ENCODE peak calls at places on chromosomes 12 and 14, in six cellular contexts. B is heart left ventricle, X is GM23248, S is RWPE2, K is cardiac muscle cell, J is endothelial cell of umbilical vein. E is an unnamed sample. For H3K27me3, the result is how much of the 10 kb centered on the place peaks cover.

GRCh38 chr14:104001003-104001402 is 58.7 kb upstream of the RD3L start:
- DNase-seq in B (no peak), X (no peak), S (no peak), K (no peak), J (peak), E (no peak)

GRCh38 chr14:52951730-52952481 is 1.1 kb upstream of the FERMT2 start:
- DNase-seq in B (peak), X (peak), S (peak), K (peak), J (peak), E (peak)

GRCh38 chr12:115761784-115762183 is 515.7 kb downstream of the MED13L start:
- DNase-seq in B (no peak), X (no peak), S (peak), K (no peak), J (no peak), E (peak)

GRCh38 chr14:96808619-96809405 is 11.6 kb downstream of the VRK1 start:
- DNase-seq in B (no peak), X (no peak), S (no peak), K (no peak), J (no peak), E (no peak)

GRCh38 chr14:102993523-102993922 is 63.8 kb downstream of the CDC42BPB start:
- DNase-seq in B (no peak), X (peak), S (no peak), K (peak), J (peak), E (peak)

GRCh38 chr14:69299286-69300035 is 39.5 kb downstream of the GALNT16 start:
- DNase-seq in B (no peak), X (peak), S (peak), K (no peak), J (no peak), E (no peak)

GRCh38 chr12:8057291-8057690 is 8.9 kb downstream of the C3AR1 start:
- DNase-seq in B (no peak), X (no peak), S (no peak), K (no peak), J (no peak), E (peak)

GRCh38 chr14:83463500-83464098 is 1929.9 kb upstream of the SEL1L start:
- DNase-seq in B (peak), X (peak), S (no peak), K (peak), J (peak), E (peak)

GRCh38 chr12:26935636-26936378 is 2.0 kb downstream of the INTS13 start:
- DNase-seq in B (no peak), X (no peak), S (no peak), K (no peak), J (peak), E (no peak)

GRCh38 chr14:23518716-23519115 is 32.8 kb downstream of the ZFHX2 start:
- DNase-seq in B (no peak), X (no peak), S (no peak), K (no peak), J (no peak), E (no peak)

GRCh38 chr14:99356031-99356430 is 84.0 kb upstream of the BCL11B start:
- DNase-seq in B (no peak), X (no peak), S (no peak), K (no peak), J (no peak), E (no peak)

GRCh38 chr12:120801146-120801545 is 75.5 kb downstream of the ACADS start:
- DNase-seq in B (no peak), X (no peak), S (no peak), K (no peak), J (no peak), E (no peak)

GRCh38 chr12:11650697-11651281 is 1.3 kb downstream of the ETV6 start:
- DNase-seq in B (no peak), X (peak), S (no peak), K (peak), J (peak), E (peak)

GRCh38 chr12:11684393-11684792 is 34.9 kb downstream of the ETV6 start:
- DNase-seq in B (no peak), X (peak), S (no peak), K (no peak), J (peak), E (no peak)

GRCh38 chr14:59026086-59026485 is 162.4 kb upstream of the DAAM1 start:
- DNase-seq in B (no peak), X (peak), S (no peak), K (no peak), J (no peak), E (no peak)

GRCh38 chr12:94697631-94698030 is 47.3 kb upstream of the TMCC3 start:
- DNase-seq in B (no peak), X (no peak), S (no peak), K (no peak), J (no peak), E (no peak)

GRCh38 chr14:90421001-90421580 is 24.3 kb downstream of the CALM1 start:
- DNase-seq in B (no peak), X (no peak), S (no peak), K (no peak), J (no peak), E (no peak)

GRCh38 chr14:67934087-67934486 is 114.5 kb downstream of the RAD51B start:
- DNase-seq in B (peak), X (peak), S (no peak), K (peak), J (peak), E (peak)

GRCh38 chr14:104688755-104689619 is at the start of gene INF2:
- DNase-seq in B (peak), X (peak), S (no peak), K (peak), J (peak), E (peak)

GRCh38 chr12:25241171-25242020 is 9.3 kb downstream of the KRAS start:
- DNase-seq in B (no peak), X (peak), S (no peak), K (peak), J (peak), E (peak)

GRCh38 chr12:97960741-97961608 is 498.4 kb downstream of the RMST start:
- DNase-seq in B (no peak), X (no peak), S (no peak), K (peak), J (peak), E (no peak)

GRCh38 chr14:68495101-68495637 is 297.7 kb downstream of the ZFP36L1 start:
- DNase-seq in B (no peak), X (peak), S (peak), K (no peak), J (peak), E (no peak)

GRCh38 chr14:69087061-69087461 is 65.9 kb downstream of the DCAF5 start:
- DNase-seq in B (no peak), X (peak), S (no peak), K (peak), J (no peak), E (peak)

GRCh38 chr14:68164723-68165122 is 345.1 kb downstream of the RAD51B start:
- DNase-seq in B (no peak), X (no peak), S (no peak), K (no peak), J (no peak), E (no peak)

GRCh38 chr14:93984987-93985410 is 8.6 kb upstream of the ASB2 start:
- DNase-seq in B (no peak), X (peak), S (no peak), K (peak), J (no peak), E (peak)

GRCh38 chr12:78863482-78864427 is 819 bp upstream of the SYT1 start:
- DNase-seq in B (peak), X (peak), S (peak), K (peak), J (peak), E (peak)

GRCh38 chr12:78864483-78865296 is at the start of gene SYT1:
- DNase-seq in B (no peak), X (peak), S (peak), K (peak), J (peak), E (peak)

GRCh38 chr12:78870539-78870938 is 6.0 kb downstream of the SYT1 start:
- DNase-seq in B (no peak), X (no peak), S (no peak), K (no peak), J (no peak), E (no peak)

GRCh38 chr12:78865297-78865955 is 852 bp downstream of the SYT1 start:
- DNase-seq in B (no peak), X (no peak), S (no peak), K (no peak), J (no peak), E (no peak)

GRCh38 chr12:78866518-78866917 is 1.9 kb downstream of the SYT1 start:
- DNase-seq in B (no peak), X (no peak), S (no peak), K (no peak), J (no peak), E (no peak)
- H3K27me3 ChIP-seq in B (under half), X (under half), S (under half), K (half or more), J (under half), E (under half)

GRCh38 chr12:52699373-52699772 is 4.0 kb downstream of the KRT77 start:
- DNase-seq in B (no peak), X (no peak), S (no peak), K (no peak), J (no peak), E (no peak)
- H3K27me3 ChIP-seq in B (under half), X (under half), S (under half), K (under half), J (under half), E (half or more)

GRCh38 chr12:107580750-107581529 is 104.7 kb upstream of the PWP1 start:
- DNase-seq in B (no peak), X (peak), S (no peak), K (no peak), J (no peak), E (peak)
- H3K27me3 ChIP-seq in B (under half), X (under half), S (under half), K (under half), J (under half), E (under half)

DNA sequence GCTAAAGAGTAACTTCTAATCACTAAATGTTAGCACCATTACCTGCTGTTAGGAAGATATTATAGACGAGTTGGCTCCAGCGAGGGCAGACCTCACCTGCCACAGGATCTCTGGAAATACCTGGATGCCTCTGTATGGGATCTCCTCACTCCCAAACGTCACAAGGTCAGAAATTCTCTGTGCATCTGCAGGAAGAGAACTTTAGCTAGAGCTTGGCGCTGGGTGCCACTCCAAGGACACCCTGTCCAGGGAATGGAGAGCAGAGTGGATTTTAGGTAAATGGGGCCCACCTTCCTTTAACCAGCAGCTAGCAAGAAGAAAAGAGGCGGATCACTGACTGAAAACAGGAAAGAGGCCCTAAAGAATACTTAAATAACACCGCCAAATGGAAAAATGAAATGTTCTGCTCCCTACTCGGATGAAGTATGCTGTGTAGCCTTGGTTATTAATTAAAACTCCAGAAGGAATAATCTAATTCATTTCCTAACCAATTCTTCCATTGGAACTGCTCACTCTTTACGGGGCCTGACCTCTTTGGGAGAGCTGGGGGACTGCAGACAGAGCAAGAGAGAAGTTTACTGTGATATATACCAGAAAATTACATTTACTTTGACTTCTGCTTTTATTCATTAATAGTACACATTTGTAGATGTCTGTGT is 4.2 kb upstream of the FOXG1 start:
- DNase-seq in B (no peak), X (no peak), S (no peak), K (no peak), J (no peak), E (no peak)
- H3K27me3 ChIP-seq in B (half or more), X (half or more), S (half or more), K (half or more), J (half or more), E (half or more)

GRCh38 chr12:48005750-48006021 is 1.4 kb upstream of the COL2A1 start:
- DNase-seq in B (no peak), X (no peak), S (no peak), K (no peak), J (no peak), E (no peak)

GRCh38 chr12:48007206-48007605 is 2.9 kb upstream of the COL2A1 start:
- DNase-seq in B (no peak), X (no peak), S (no peak), K (no peak), J (no peak), E (no peak)

GRCh38 chr12:48003226-48004038 is 844 bp downstream of the COL2A1 start:
- DNase-seq in B (no peak), X (peak), S (no peak), K (peak), J (peak), E (no peak)

GRCh38 chr12:48004039-48004940 is at the start of gene COL2A1:
- DNase-seq in B (no peak), X (peak), S (no peak), K (peak), J (peak), E (peak)

DNA sequence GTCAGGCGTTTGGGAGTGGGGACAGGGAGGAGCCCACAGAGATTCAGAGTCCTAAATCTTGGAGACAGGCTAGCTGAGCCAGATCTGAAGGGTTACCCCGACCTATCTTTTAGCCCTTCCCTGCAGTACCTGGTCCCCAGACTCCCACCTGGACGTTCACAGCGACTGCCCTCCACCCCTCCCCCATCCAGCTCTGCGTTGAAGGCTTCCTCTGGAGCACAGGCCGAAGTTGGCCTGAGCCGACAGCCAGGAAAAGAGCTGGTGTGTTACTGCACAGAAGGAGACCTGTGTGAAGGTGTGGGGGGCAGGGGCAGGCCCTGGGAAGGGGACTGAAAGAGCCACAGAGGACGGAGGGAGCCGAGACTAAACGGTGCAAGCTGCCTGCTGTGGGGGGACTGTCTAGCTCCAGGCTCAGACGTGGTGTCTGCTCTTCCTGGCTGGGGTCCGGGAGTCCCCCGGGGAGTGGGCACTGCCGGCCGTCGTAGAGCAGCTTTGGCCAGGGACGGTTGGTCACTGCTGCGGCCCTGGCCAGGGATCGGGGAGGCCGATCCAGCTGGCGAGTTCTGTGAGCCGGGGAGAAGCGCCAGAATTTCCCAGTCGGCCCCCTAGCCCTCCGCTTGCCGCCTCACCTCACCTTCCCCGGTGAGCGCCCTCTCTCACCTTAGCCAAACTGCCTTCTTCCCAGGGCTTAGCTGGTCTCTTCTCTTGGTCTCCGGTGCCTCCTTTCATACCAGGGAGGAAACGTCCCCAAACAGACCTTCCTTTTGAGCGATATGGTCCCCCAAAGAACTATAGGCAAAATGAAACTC is 869 bp upstream of the COL2A1 start:
- DNase-seq in B (no peak), X (no peak), S (no peak), K (no peak), J (no peak), E (no peak)
- H3K27me3 ChIP-seq in B (under half), X (half or more), S (half or more), K (under half), J (half or more), E (half or more)

GRCh38 chr14:77256694-77257093 is 14.3 kb downstream of the NGB start:
- DNase-seq in B (no peak), X (no peak), S (no peak), K (no peak), J (no peak), E (no peak)
- H3K27me3 ChIP-seq in B (under half), X (under half), S (under half), K (under half), J (under half), E (under half)

GRCh38 chr12:13749380-13749779 is 232.0 kb downstream of the GRIN2B start:
- DNase-seq in B (no peak), X (no peak), S (no peak), K (no peak), J (no peak), E (no peak)
- H3K27me3 ChIP-seq in B (under half), X (under half), S (under half), K (under half), J (under half), E (under half)

GRCh38 chr12:47991592-47991991 is 12.7 kb downstream of the COL2A1 start:
- DNase-seq in B (no peak), X (no peak), S (no peak), K (no peak), J (no peak), E (no peak)
- H3K27me3 ChIP-seq in B (under half), X (under half), S (under half), K (under half), J (under half), E (half or more)

GRCh38 chr12:90280033-90280432 is 571.4 kb upstream of the ATP2B1 start:
- DNase-seq in B (no peak), X (peak), S (no peak), K (no peak), J (no peak), E (peak)
- H3K27me3 ChIP-seq in B (under half), X (under half), S (under half), K (under half), J (under half), E (under half)

GRCh38 chr12:51872689-51872981 is 15.3 kb upstream of the ANKRD33 start:
- DNase-seq in B (no peak), X (no peak), S (no peak), K (no peak), J (no peak), E (no peak)
- H3K27me3 ChIP-seq in B (under half), X (under half), S (under half), K (under half), J (under half), E (under half)

E was measured in adipocyte.